ENCODE peak calls at places on chromosome 17, in four cellular contexts. R, F, X and S are unnamed samples.

GRCh38 chr17:31294231-31294630 is 2.8 kb downstream of the OMG start:
- DNase-seq in R (no peak), F (no peak), X (no peak), S (no peak)

GRCh38 chr17:9465216-9465921 is 110.3 kb downstream of the STX8 start:
- DNase-seq in R (no peak), F (peak), X (no peak), S (no peak)

GRCh38 chr17:49971848-49972485 is 3.0 kb downstream of the DLX4 start:
- DNase-seq in R (no peak), F (no peak), X (no peak), S (peak)

GRCh38 chr17:79986441-79987186 is 49.1 kb downstream of the TBC1D16 start:
- DNase-seq in R (no peak), F (no peak), X (no peak), S (no peak)

GRCh38 chr17:7912927-7913524 is 3.1 kb downstream of the RNF227 start:
- DNase-seq in R (peak), F (peak), X (peak), S (peak)

GRCh38 chr17:79038545-79039135 is 14.7 kb downstream of the C1QTNF1 start:
- DNase-seq in R (peak), F (no peak), X (no peak), S (no peak)

GRCh38 chr17:8868529-8868951 is 1.1 kb upstream of the PIK3R6 start:
- DNase-seq in R (no peak), F (no peak), X (no peak), S (no peak)

GRCh38 chr17:40559954-40560591 is 5.2 kb downstream of the CCR7 start:
- DNase-seq in R (peak), F (peak), X (peak), S (peak)

GRCh38 chr17:81869221-81870154 is 1.6 kb downstream of the ARHGDIA start:
- DNase-seq in R (peak), F (peak), X (no peak), S (peak)

GRCh38 chr17:78132086-78132676 is 1.6 kb downstream of the TMC8 start:
- DNase-seq in R (no peak), F (no peak), X (no peak), S (no peak)

GRCh38 chr17:61786088-61786487 is 77.2 kb downstream of the BRIP1 start:
- DNase-seq in R (no peak), F (no peak), X (no peak), S (no peak)
- TF ChIP-seq MYC in R (no peak), F (no peak), X (no peak), S (no peak)

GRCh38 chr17:19727466-19728113 is 11.2 kb upstream of the SLC47A2 start:
- DNase-seq in R (no peak), F (peak), X (no peak), S (no peak)
- TF ChIP-seq MYC in R (no peak), F (no peak), X (no peak), S (no peak)

DNA sequence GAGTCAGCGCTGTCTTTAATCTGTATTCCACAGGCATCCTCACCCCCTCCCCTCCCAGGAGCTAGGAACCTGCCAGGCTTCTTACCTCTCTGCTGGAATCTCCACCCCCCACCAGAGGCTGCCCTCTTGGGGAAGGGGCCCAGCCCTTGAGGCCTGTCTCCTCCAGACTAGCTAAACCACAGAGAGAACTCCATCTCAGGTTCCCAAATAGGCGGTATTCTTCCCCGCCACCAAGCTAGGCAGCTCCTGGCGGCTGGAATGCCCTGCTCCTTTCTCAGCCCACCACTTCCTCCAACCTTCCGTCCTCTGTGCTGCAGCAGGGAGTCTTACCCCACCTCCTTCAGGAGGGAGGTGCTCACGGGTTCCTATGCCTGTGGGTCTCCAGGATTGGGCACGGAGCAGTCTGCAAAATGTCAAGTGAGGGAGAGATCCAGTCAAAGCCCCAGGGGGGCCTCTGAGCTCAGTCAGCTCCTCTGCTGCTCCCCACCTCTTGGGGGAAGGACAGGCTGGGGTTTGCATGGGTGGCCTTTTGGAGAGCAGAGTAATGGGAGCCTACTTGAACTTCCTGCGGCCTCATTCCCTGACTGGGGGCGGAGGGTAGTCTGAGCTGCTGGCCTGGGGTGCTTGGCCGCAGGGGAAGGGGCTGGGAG is 55.7 kb downstream of the SREBF1 start:
- DNase-seq in R (no peak), F (peak), X (no peak), S (peak)
- TF ChIP-seq MYC in R (no peak), F (no peak), X (no peak), S (no peak)

DNA sequence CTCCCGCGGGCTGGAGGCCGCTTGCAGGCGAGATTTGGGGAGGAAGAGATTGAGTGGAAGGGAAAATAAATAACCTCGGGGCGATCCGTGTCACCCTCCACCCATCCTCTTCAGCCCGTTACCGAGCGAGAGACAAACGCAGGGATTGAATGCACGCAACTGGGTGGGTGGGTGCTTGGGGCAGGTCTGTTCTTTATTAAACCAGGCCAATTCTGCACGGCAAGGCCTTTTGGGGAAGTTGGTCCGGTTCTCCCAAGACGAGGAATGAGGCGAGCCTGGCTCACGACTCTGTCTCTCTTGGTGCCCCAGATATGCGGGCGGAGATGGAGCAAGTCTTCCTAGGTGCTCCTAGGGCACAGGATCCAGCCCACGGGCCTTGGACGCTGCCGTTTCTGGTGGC is 396 bp upstream of the HOXB7 start:
- DNase-seq in R (peak), F (no peak), X (no peak), S (no peak)
- TF ChIP-seq MYC in R (no peak), F (no peak), X (no peak), S (no peak)

GRCh38 chr17:48597492-48597774 is 3.9 kb upstream of the HOXB5 start:
- DNase-seq in R (no peak), F (no peak), X (no peak), S (no peak)
- TF ChIP-seq MYC in R (no peak), F (no peak), X (no peak), S (no peak)

GRCh38 chr17:64547354-64547753 is 40.6 kb downstream of the CEP95 start:
- DNase-seq in R (no peak), F (no peak), X (no peak), S (no peak)
- TF ChIP-seq MYC in R (no peak), F (no peak), X (no peak), S (no peak)